ENCODE peak calls at places on chromosomes 13 and 19, in eight cellular contexts. K is stimulated activated CD8-positive, alpha-beta memory T cell treated with anti-CD3 and anti-CD28 coated beads, Interleukin-4, amount 100 ng/mL, for 1 hour; X is GOT3; Z is omental fat pad; Q is stimulated activated CD4-positive, alpha-beta T cell treated with anti-CD3 and anti-CD28 coated beads, Interleukin-2, amount 100 ng/mL, for 48 hours; J is spleen; L is K562; E is occipital lobe. W is an unnamed sample.

GRCh38 chr19:48739835-48740704 is at the start of gene RASIP1:
- DNase-seq in K (no peak), X (no peak), Z (no peak), Q (no peak), J (peak; percentile 83), L (no peak), E (no peak), W (no peak)

GRCh38 chr19:15859187-15859586 is 38.7 kb downstream of the CYP4F2 start:
- DNase-seq in K (no peak), X (no peak), Z (no peak), Q (no peak), J (no peak), L (no peak), E (no peak), W (no peak)

GRCh38 chr19:4380254-4380727 is 20.1 kb downstream of the SH3GL1 start:
- DNase-seq in K (no peak), X (no peak), Z (peak; percentile 36), Q (peak; percentile 32), J (peak; percentile 96), L (no peak), E (no peak), W (no peak)

GRCh38 chr13:27583645-27584044 is 36.7 kb downstream of the LNX2 start:
- DNase-seq in K (no peak), X (no peak), Z (no peak), Q (no peak), J (no peak), L (no peak), E (no peak), W (no peak)

GRCh38 chr19:7916908-7917291 is 2.3 kb downstream of the TGFBR3L start:
- DNase-seq in K (no peak), X (no peak), Z (no peak), Q (no peak), J (no peak), L (no peak), E (no peak), W (no peak)

GRCh38 chr19:48877900-48878218 is 5.6 kb downstream of the PPP1R15A start:
- DNase-seq in K (no peak), X (no peak), Z (no peak), Q (no peak), J (no peak), L (no peak), E (no peak), W (no peak)

GRCh38 chr13:73607489-73608156 is 526.6 kb downstream of the KLF12 start:
- DNase-seq in K (no peak), X (no peak), Z (no peak), Q (no peak), J (no peak), L (no peak), E (no peak), W (peak; percentile 88)

GRCh38 chr13:44819245-44819644 is 170.0 kb downstream of the NUFIP1 start:
- DNase-seq in K (no peak), X (no peak), Z (no peak), Q (peak; percentile 2), J (no peak), L (no peak), E (no peak), W (no peak)

GRCh38 chr13:23235994-23236393 is 55.2 kb downstream of the SGCG start:
- DNase-seq in K (no peak), X (no peak), Z (no peak), Q (no peak), J (no peak), L (no peak), E (no peak), W (no peak)

GRCh38 chr19:49212302-49212701 is 54.7 kb downstream of the TRPM4 start:
- DNase-seq in K (no peak), X (no peak), Z (no peak), Q (no peak), J (no peak), L (no peak), E (no peak), W (no peak)

GRCh38 chr19:11096210-11096841 is 7.1 kb downstream of the LDLR start:
- DNase-seq in K (no peak), X (no peak), Z (no peak), Q (no peak), J (no peak), L (no peak), E (no peak), W (no peak)

GRCh38 chr13:101875717-101876393 is 423.4 kb downstream of the ITGBL1 start:
- DNase-seq in K (no peak), X (no peak), Z (no peak), Q (no peak), J (no peak), L (no peak), E (no peak), W (no peak)

GRCh38 chr19:19040417-19040816 is 7.0 kb downstream of the ARMC6 start:
- DNase-seq in K (no peak), X (no peak), Z (no peak), Q (no peak), J (no peak), L (no peak), E (no peak), W (no peak)

GRCh38 chr13:109105899-109106298 is 476.5 kb downstream of the MYO16 start:
- DNase-seq in K (no peak), X (no peak), Z (no peak), Q (no peak), J (no peak), L (no peak), E (no peak), W (no peak)

GRCh38 chr19:55820037-55820436 is 11.8 kb downstream of the NLRP11 start:
- DNase-seq in K (no peak), X (no peak), Z (no peak), Q (no peak), J (no peak), L (no peak), E (no peak), W (no peak)

GRCh38 chr19:20182232-20182785 is 15.3 kb downstream of the ZNF486 start:
- DNase-seq in K (no peak), X (no peak), Z (no peak), Q (no peak), J (no peak), L (no peak), E (no peak), W (no peak)

GRCh38 chr13:31234729-31235128 is 35.0 kb downstream of the B3GLCT start:
- DNase-seq in K (no peak), X (no peak), Z (no peak), Q (no peak), J (no peak), L (no peak), E (no peak), W (no peak)

GRCh38 chr19:45087531-45087930 is 5.4 kb upstream of the PPP1R37 start:
- DNase-seq in K (no peak), X (no peak), Z (no peak), Q (no peak), J (peak; percentile 81), L (no peak), E (no peak), W (no peak)

GRCh38 chr19:46579286-46579944 is 21.7 kb upstream of the CALM3 start:
- DNase-seq in K (no peak), X (no peak), Z (no peak), Q (peak; percentile 56), J (no peak), L (no peak), E (no peak), W (no peak)

GRCh38 chr19:48819366-48819816 is 8.6 kb upstream of the BCAT2 start:
- DNase-seq in K (no peak), X (peak; percentile 60), Z (peak; percentile 45), Q (no peak), J (no peak), L (no peak), E (no peak), W (no peak)

GRCh38 chr13:92649140-92649813 is 577.3 kb upstream of the GPC6 start:
- DNase-seq in K (no peak), X (no peak), Z (no peak), Q (no peak), J (no peak), L (no peak), E (no peak), W (no peak)

GRCh38 chr13:34469212-34469983 is 472.7 kb upstream of the NBEA start:
- DNase-seq in K (no peak), X (no peak), Z (no peak), Q (no peak), J (no peak), L (no peak), E (no peak), W (no peak)

GRCh38 chr13:45055198-45055901 is 65.0 kb upstream of the GTF2F2 start:
- DNase-seq in K (no peak), X (no peak), Z (no peak), Q (peak; percentile 41), J (no peak), L (no peak), E (peak; percentile 46), W (no peak)

GRCh38 chr19:39813264-39813998 is 20.5 kb downstream of the DYRK1B start:
- DNase-seq in K (no peak), X (no peak), Z (no peak), Q (no peak), J (no peak), L (no peak), E (no peak), W (no peak)

GRCh38 chr13:98449273-98449672 is 127.6 kb downstream of the STK24 start:
- DNase-seq in K (no peak), X (no peak), Z (no peak), Q (no peak), J (no peak), L (no peak), E (no peak), W (no peak)

GRCh38 chr13:75787249-75787940 is 151.3 kb downstream of the LMO7 start:
- DNase-seq in K (no peak), X (no peak), Z (no peak), Q (no peak), J (no peak), L (no peak), E (no peak), W (no peak)

GRCh38 chr13:45615501-45616101 is at the start of gene ERICH6B:
- DNase-seq in K (no peak), X (no peak), Z (no peak), Q (no peak), J (no peak), L (no peak), E (peak; percentile 46), W (peak; percentile 82)

GRCh38 chr19:52248256-52248655 is 21.1 kb upstream of the ZNF766 start:
- DNase-seq in K (peak; percentile 17), X (no peak), Z (peak; percentile 35), Q (peak; percentile 42), J (peak; percentile 77), L (no peak), E (no peak), W (peak; percentile 68)

GRCh38 chr19:46788101-46788967 is at the start of gene SLC1A5:
- DNase-seq in K (peak; percentile 92), X (peak; percentile 95), Z (peak; percentile 92), Q (peak; percentile 99), J (peak; percentile 99), L (peak; percentile 98), E (peak; percentile 49), W (peak; percentile 100)

GRCh38 chr19:6091771-6092291 is 18.5 kb downstream of the RFX2 start:
- DNase-seq in K (no peak), X (no peak), Z (no peak), Q (no peak), J (no peak), L (no peak), E (no peak), W (no peak)

GRCh38 chr19:14369399-14370168 is 11.7 kb upstream of the ADGRE5 start:
- DNase-seq in K (peak; percentile 70), X (no peak), Z (no peak), Q (peak; percentile 80), J (no peak), L (no peak), E (no peak), W (no peak)

GRCh38 chr13:49436890-49437289 is 7.0 kb downstream of the CAB39L start:
- DNase-seq in K (no peak), X (no peak), Z (no peak), Q (no peak), J (no peak), L (no peak), E (no peak), W (peak; percentile 8)

GRCh38 chr13:84405286-84405685 is 523.0 kb upstream of the SLITRK1 start:
- DNase-seq in K (no peak), X (no peak), Z (no peak), Q (no peak), J (no peak), L (no peak), E (no peak), W (no peak)